ENCODE peak calls at places on chromosomes 12 and 14, in four cellular contexts. R is transverse colon, S is uterus, E is GM23338. Y is an unnamed sample.

GRCh38 chr14:99268776-99269510 is 3.1 kb downstream of the BCL11B start:
- DNase-seq in S (no peak), E (peak), R (no peak), Y (no peak)

GRCh38 chr12:52613363-52614030 is 4.9 kb downstream of the KRT73 start:
- DNase-seq in R (no peak), E (no peak), S (no peak), Y (no peak)

GRCh38 chr12:52821826-52822660 is 8.1 kb upstream of the KRT4 start:
- DNase-seq in R (peak), E (no peak), S (no peak), Y (no peak)

GRCh38 chr12:31369712-31370521 is 44.0 kb upstream of the SINHCAF start:
- DNase-seq in E (peak), R (peak), S (peak), Y (peak)

GRCh38 chr12:66190519-66191406 is 1.7 kb downstream of the IRAK3 start:
- DNase-seq in R (no peak), S (no peak), E (no peak), Y (no peak)

GRCh38 chr12:34347367-34347766 is 325.1 kb downstream of the ALG10 start:
- DNase-seq in S (no peak), R (no peak), E (peak), Y (no peak)

GRCh38 chr14:44620106-44621019 is 113.3 kb upstream of the FSCB start:
- DNase-seq in R (no peak), S (no peak), E (no peak), Y (no peak)

GRCh38 chr12:46832084-46832704 is 6.4 kb upstream of the SLC38A4 start:
- DNase-seq in R (no peak), E (peak), S (no peak), Y (no peak)

DNA sequence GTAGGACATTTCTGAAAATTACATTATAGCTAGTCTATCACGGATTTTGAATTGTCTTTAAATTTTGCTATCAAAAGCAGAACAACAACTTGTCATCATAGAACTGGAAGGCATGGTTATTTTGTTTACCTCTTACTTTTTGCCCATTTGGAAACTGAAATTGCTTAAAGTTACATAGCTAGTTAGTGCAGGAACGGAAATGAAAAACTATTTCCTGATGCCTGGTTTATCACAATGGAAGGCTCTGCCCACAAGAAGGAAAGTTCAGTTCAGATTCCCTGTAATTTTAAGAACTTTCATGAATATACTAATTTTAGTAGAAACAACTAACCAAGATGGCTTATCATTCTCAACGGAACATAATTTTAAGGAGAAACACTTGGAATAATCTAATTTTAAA is 427.7 kb downstream of the RAD51B start:
- DNase-seq in S (no peak), R (no peak), E (no peak), Y (no peak)
- H3K27ac ChIP-seq in S (peak), R (peak), E (no peak), Y (no peak)

DNA sequence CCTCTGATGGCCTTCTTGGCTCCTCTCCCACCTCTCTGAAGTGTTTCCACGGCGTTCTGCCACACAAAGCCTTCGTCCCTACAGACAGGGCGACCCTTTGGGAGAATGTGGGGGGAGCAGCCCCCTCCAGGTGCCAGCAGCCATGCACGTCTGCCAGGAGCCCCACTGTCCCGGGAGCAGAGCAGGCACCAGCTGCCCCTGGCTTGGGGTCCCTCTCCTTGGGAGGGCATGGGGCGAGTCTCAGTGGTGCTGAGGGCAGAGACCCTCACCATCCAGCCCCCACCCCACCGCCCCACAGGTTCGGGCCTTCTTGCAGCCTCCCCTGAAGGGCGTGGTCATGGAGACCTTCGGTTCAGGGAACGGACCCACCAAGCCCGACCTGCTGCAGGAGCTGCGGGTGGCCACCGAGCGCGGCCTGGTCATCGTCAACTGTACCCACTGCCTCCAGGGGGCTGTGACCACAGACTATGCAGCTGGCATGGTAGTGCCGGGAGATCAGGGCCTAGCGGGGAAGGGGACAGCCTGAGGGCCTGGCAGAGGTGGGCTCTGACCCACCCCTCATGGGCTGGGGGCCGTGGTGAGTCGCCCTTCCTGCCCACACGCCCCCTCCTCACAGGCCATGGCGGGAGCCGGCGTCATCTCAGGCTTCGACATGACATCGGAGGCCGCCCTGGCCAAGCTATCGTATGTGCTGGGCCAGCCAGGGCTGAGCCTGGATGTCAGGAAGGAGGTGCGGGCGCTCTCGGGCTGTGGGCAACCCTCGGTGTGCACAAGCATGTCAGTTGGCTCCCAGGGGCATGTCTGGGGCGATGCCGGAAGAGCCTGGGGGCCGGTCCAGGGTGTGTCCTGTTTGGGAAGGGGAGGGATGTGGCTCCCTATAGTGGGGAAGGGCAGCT is 18.8 kb downstream of the ASPG start:
- DNase-seq in E (no peak), S (no peak), R (peak), Y (no peak)
- TF ChIP-seq CTCF in E (no peak), S (no peak), R (no peak), Y (no peak)

GRCh38 chr14:52741865-52742264 is 11.9 kb downstream of the STYX start:
- DNase-seq in R (no peak), S (no peak), E (no peak), Y (no peak)
- H3K4me3 ChIP-seq in R (no peak), S (no peak), E (no peak), Y (no peak)

DNA sequence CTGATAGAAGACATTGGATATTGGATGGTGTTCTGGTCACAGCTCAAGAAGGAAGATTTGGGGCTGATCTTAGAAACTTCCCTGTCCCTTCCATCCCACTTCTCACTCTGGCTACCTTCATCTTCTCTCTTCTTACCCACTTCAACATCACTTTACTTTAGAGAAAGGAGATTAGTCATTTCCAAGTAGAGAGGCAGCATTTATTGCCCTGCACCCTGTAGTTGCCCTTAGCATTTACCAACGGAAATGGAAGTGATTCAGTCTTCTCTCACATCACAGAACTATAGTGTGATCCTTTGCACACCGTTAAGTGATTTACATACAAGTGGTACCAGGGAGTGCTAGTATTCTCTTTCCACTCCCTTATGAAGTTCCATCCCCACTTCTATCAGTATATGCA is 52.4 kb downstream of the PHLDA1 start:
- DNase-seq in S (no peak), E (no peak), R (no peak), Y (peak)
- H3K27ac ChIP-seq in S (peak), E (no peak), R (peak), Y (peak)

GRCh38 chr12:32535260-32535999 is 136.1 kb downstream of the FGD4 start:
- DNase-seq in R (peak), S (peak), E (peak), Y (peak)
- TF ChIP-seq CTCF in R (no peak), S (no peak), E (no peak), Y (no peak)

DNA sequence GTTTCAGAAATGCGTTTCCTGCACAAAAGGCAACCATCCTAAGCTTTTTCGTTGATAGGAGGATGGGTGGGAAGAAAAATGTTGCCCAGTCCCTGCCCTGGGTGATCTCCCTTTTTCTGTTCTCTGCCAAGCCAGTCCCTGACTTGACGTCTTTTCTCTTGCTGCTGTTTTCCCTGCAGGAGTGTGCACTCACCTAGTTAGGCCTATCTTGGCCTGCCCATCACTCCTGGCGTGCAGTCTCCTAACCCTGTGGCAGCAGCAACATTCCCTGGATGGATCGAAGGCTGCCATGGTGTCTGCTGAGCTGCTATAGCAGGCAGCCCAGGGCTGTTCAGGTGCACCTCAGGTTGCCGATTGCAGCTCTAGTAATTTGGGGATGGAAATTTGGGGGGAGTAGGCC is 1.2 kb downstream of the UNC119B start:
- DNase-seq in R (no peak), E (no peak), S (no peak), Y (no peak)
- H3K4me3 ChIP-seq in R (peak), E (peak), S (peak), Y (peak)

GRCh38 chr12:93713800-93714199 is 36.6 kb downstream of the CRADD start:
- DNase-seq in S (no peak), E (no peak), R (no peak), Y (no peak)
- H3K27ac ChIP-seq in S (peak), E (no peak), R (peak), Y (no peak)

Y was measured in A673.